ENCODE peak calls at places on chromosomes 7 and 10, in four cellular contexts. One of them, this sample, is unnamed.

GRCh38 chr10:15579605-15580004 is 140.1 kb downstream of the ITGA8 start:
- DNase-seq in HepG2: no peak
- DNase-seq in K562: no peak
- DNase-seq in GM12878: no peak
- DNase-seq in this sample: no peak

GRCh38 chr10:1514641-1515040 is 222.7 kb downstream of the ADARB2 start:
- DNase-seq in HepG2: no peak
- DNase-seq in K562: no peak
- DNase-seq in GM12878: no peak
- DNase-seq in this sample: no peak

GRCh38 chr7:44293561-44294324 is 31.7 kb downstream of the CAMK2B start:
- DNase-seq in HepG2: no peak
- DNase-seq in K562: no peak
- DNase-seq in GM12878: no peak
- DNase-seq in this sample: no peak

GRCh38 chr10:43846968-43847367 is 198.3 kb upstream of the ZNF32 start:
- DNase-seq in HepG2: no peak
- DNase-seq in K562: no peak
- DNase-seq in GM12878: no peak
- DNase-seq in this sample: no peak

GRCh38 chr7:71132521-71133231 is 732 bp downstream of the GALNT17 start:
- DNase-seq in HepG2: no peak
- DNase-seq in K562: no peak
- DNase-seq in GM12878: no peak
- DNase-seq in this sample: no peak

GRCh38 chr10:79313911-79314439 is 33.3 kb upstream of the PPIF start:
- DNase-seq in HepG2: no peak
- DNase-seq in K562: no peak
- DNase-seq in GM12878: no peak
- DNase-seq in this sample: no peak

GRCh38 chr7:13641699-13642098 is 347.8 kb downstream of the ETV1 start:
- DNase-seq in HepG2: no peak
- DNase-seq in K562: no peak
- DNase-seq in GM12878: no peak
- DNase-seq in this sample: no peak

GRCh38 chr10:84540617-84541288 is 212.4 kb downstream of the CCSER2 start:
- DNase-seq in HepG2: peak
- DNase-seq in K562: peak
- DNase-seq in GM12878: no peak
- DNase-seq in this sample: peak

GRCh38 chr10:56856569-56856968 is 495.5 kb upstream of the ZWINT start:
- DNase-seq in HepG2: no peak
- DNase-seq in K562: no peak
- DNase-seq in GM12878: no peak
- DNase-seq in this sample: no peak

GRCh38 chr10:29486466-29486865 is 148.3 kb downstream of the SVIL start:
- DNase-seq in HepG2: no peak
- DNase-seq in K562: no peak
- DNase-seq in GM12878: no peak
- DNase-seq in this sample: no peak

DNA sequence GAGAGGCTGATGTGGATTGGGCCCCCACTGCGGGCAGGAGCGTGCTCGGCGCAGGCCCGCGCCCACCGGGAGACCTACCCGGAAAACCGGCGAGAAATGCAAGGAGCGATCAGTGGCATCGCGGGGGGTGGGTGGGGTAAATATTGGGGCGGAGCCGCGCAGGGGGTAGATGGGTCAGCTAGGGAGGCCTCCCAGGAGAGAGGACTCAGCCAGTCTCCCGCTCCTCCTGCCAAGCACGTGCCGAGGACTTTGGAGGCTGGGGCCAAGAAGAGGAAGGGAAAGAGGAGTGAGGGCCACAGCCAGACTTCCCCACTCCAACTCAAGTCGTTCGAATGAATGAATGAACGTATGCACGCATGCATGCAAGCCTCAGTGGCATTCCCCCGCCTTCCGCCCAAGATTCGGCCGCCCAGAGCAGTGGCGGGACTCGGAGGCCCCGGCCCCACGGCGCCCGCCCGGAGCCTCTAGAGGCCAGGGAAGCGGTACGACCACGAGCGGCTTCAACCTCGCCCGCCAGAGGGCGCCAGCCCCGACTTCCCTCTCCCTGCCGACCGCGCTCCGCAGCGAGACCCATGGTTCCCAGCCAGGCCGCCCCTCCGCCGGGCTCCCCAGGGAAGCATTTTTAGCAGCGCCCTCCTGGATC is 3.6 kb downstream of the NPM3 start:
- DNase-seq in HepG2: no peak
- DNase-seq in K562: no peak
- DNase-seq in GM12878: peak
- DNase-seq in this sample: peak
- TF ChIP-seq TARDBP in HepG2: no peak
- TF ChIP-seq TARDBP in K562: no peak
- TF ChIP-seq TARDBP in GM12878: no peak
- TF ChIP-seq TARDBP in this sample: no peak

DNA sequence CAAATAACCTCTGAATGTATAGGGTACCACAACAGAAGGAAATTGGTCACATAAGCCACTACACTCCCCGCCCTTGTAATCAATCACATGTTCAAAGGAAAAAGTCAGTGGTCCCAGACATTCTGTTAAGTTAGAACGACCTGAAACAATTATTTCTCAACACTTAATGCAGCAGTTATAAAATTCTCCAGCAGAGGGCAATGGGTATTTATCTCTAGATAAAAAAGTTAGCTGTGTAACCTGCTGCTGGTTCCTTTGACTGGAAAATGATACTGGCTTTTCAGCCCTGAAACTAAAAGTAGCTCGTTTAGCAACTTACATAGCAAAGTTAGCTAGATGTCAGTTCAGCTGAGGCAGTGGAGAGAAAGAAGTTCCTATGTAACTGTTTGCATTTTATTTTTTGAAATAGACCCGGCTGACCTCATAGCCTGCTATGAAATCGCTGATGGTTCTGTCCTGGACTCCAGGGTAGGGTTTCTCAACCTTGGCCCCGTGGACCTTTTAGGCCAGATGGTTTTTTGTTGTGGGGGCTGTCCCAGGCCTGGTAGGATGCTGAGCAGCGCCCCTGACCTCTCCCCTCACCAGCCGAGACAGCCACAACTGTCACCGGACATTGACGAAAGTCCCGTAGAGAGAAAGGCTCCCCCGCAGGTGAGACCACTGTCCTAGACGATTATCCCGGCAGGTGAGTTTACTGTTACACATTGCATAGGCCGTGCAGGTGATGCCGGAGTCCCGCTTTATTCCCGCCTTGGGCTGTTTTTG is 40.2 kb upstream of the PROSER2 start:
- DNase-seq in HepG2: peak
- DNase-seq in K562: peak
- DNase-seq in GM12878: peak
- DNase-seq in this sample: peak
- TF ChIP-seq BHLHE40 in HepG2: no peak
- TF ChIP-seq BHLHE40 in K562: no peak
- TF ChIP-seq BHLHE40 in GM12878: no peak
- TF ChIP-seq BHLHE40 in this sample: no peak

GRCh38 chr10:47383254-47384147 is 592 bp downstream of the ZNF488 start:
- DNase-seq in HepG2: no peak
- DNase-seq in K562: no peak
- DNase-seq in GM12878: no peak
- DNase-seq in this sample: no peak

GRCh38 chr10:47379445-47379785 is 4.7 kb downstream of the ZNF488 start:
- DNase-seq in HepG2: no peak
- DNase-seq in K562: no peak
- DNase-seq in GM12878: no peak
- DNase-seq in this sample: no peak

GRCh38 chr10:47380341-47381215 is 3.5 kb downstream of the ZNF488 start:
- DNase-seq in HepG2: no peak
- DNase-seq in K562: no peak
- DNase-seq in GM12878: no peak
- DNase-seq in this sample: no peak

GRCh38 chr10:47379901-47380300 is 4.2 kb downstream of the ZNF488 start:
- DNase-seq in HepG2: no peak
- DNase-seq in K562: no peak
- DNase-seq in GM12878: no peak
- DNase-seq in this sample: no peak

GRCh38 chr10:47381427-47382379 is 2.4 kb downstream of the ZNF488 start:
- DNase-seq in HepG2: no peak
- DNase-seq in K562: no peak
- DNase-seq in GM12878: no peak
- DNase-seq in this sample: no peak
- TF ChIP-seq TARDBP in HepG2: no peak
- TF ChIP-seq TARDBP in K562: no peak
- TF ChIP-seq TARDBP in GM12878: no peak
- TF ChIP-seq TARDBP in this sample: no peak

DNA sequence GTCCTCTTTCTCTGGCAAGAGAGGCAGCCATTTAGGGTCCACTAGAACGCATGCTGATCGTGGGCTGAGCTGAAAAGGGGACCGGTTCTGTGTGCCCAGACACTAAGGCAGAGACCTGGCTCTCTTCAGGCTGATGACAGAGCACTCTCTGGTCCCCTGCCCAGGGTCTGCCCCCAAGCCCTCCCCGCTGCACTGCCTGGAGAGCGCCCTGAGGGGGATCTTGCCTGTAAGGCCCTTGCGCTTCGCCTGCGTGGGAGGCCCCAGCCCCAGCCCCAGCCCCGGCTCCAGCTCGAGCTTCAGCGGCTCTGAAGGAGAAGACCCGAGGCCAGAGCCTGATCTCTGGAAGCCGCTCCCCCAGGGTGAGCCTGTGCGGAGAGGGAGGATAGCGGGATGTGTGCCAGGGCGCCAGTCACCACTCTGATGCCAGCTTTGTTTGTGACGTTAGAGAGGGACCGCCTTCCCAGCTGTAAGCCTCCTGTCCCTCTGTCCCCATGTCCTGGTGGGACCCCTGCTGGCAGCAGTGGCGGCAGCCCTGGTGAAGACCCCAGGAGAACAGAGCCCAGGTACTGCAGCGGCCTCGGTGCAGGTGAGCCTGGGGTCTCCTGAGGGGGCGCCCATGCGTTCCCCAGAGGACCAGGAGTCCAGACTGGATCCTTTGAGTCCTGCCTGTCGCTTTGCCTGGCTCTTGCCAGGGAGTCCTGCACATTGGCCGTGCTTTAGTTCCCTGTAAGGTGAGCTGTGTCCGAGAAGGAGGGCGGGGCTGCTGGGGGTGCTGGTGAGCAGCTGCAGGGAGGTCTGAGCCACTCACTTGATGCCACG is 43.2 kb downstream of the ZNF467 start:
- DNase-seq in HepG2: no peak
- DNase-seq in K562: no peak
- DNase-seq in GM12878: no peak
- DNase-seq in this sample: no peak
- TF ChIP-seq BHLHE40 in HepG2: no peak
- TF ChIP-seq BHLHE40 in K562: no peak
- TF ChIP-seq BHLHE40 in GM12878: no peak
- TF ChIP-seq BHLHE40 in this sample: no peak

GRCh38 chr7:83956104-83956503 is 238.5 kb downstream of the SEMA3A start:
- DNase-seq in HepG2: no peak
- DNase-seq in K562: no peak
- DNase-seq in GM12878: no peak
- DNase-seq in this sample: no peak
- TF ChIP-seq TARDBP in HepG2: no peak
- TF ChIP-seq TARDBP in K562: no peak
- TF ChIP-seq TARDBP in GM12878: no peak
- TF ChIP-seq TARDBP in this sample: no peak

GRCh38 chr7:47281966-47282643 is 299.8 kb downstream of the TNS3 start:
- DNase-seq in HepG2: no peak
- DNase-seq in K562: no peak
- DNase-seq in GM12878: no peak
- DNase-seq in this sample: no peak
- TF ChIP-seq BHLHE40 in HepG2: no peak
- TF ChIP-seq BHLHE40 in K562: no peak
- TF ChIP-seq BHLHE40 in GM12878: no peak
- TF ChIP-seq BHLHE40 in this sample: no peak

This sample was measured in HEK293T.